ENCODE peak calls at places on chromosomes 7 and 10, in four cellular contexts. V, I, S and A are unnamed samples.

GRCh38 chr7:20114463-20114862 is 102.7 kb downstream of the MACC1 start:
- DNase-seq in V (peak; percentile 16), I (no peak), S (no peak), A (no peak)

GRCh38 chr10:17516376-17516775 is 62.0 kb upstream of the ST8SIA6 start:
- DNase-seq in V (no peak), I (no peak), S (no peak), A (no peak)

GRCh38 chr7:27210441-27211083 is 10.7 kb upstream of the HOXA13 start:
- DNase-seq in V (peak; percentile 58), I (peak; percentile 57), S (peak; percentile 85), A (no peak)

GRCh38 chr7:124031919-124032318 is 948 bp downstream of the TMEM229A start:
- DNase-seq in V (no peak), I (no peak), S (no peak), A (no peak)

GRCh38 chr10:75233444-75234016 is 2.2 kb downstream of the COMTD1 start:
- DNase-seq in V (no peak), I (no peak), S (peak; percentile 88), A (no peak)

GRCh38 chr10:63236113-63236935 is 103.2 kb downstream of the NRBF2 start:
- DNase-seq in V (peak; percentile 20), I (no peak), S (no peak), A (peak; percentile 40)

GRCh38 chr10:12782537-12782936 is 219.0 kb downstream of the CCDC3 start:
- DNase-seq in V (peak; percentile 25), I (peak; percentile 60), S (no peak), A (peak; percentile 59)

GRCh38 chr7:142352543-142352942 is 94.7 kb upstream of the PRSS58 start:
- DNase-seq in V (no peak), I (no peak), S (no peak), A (no peak)

GRCh38 chr10:23331567-23332290 is 12.9 kb downstream of the C10orf67 start:
- DNase-seq in V (no peak), I (no peak), S (no peak), A (no peak)

GRCh38 chr7:17472518-17472917 is 174.1 kb downstream of the AHR start:
- DNase-seq in V (no peak), I (no peak), S (no peak), A (no peak)

GRCh38 chr7:4803397-4804241 is 28.2 kb downstream of the AP5Z1 start:
- DNase-seq in V (no peak), I (no peak), S (no peak), A (peak; percentile 62)

GRCh38 chr10:70448236-70448635 is 6.8 kb upstream of the NODAL start:
- DNase-seq in V (no peak), I (no peak), S (no peak), A (no peak)

GRCh38 chr7:140079121-140079536 is 16.4 kb upstream of the PARP12 start:
- DNase-seq in V (peak; percentile 72), I (peak; percentile 54), S (no peak), A (peak; percentile 44)

GRCh38 chr10:52999258-52999657 is 226.7 kb upstream of the MBL2 start:
- DNase-seq in V (no peak), I (no peak), S (no peak), A (no peak)

GRCh38 chr7:45221266-45221665 is 63.7 kb downstream of the RAMP3 start:
- DNase-seq in V (no peak), I (no peak), S (peak; percentile 25), A (no peak)

GRCh38 chr10:15482168-15482567 is 111.1 kb upstream of the FAM171A1 start:
- DNase-seq in V (no peak), I (no peak), S (no peak), A (no peak)

GRCh38 chr7:120033114-120033513 is 239.9 kb upstream of the KCND2 start:
- DNase-seq in V (no peak), I (no peak), S (no peak), A (no peak)

GRCh38 chr7:139044813-139045794 is 9.3 kb upstream of the ZC3HAV1L start:
- DNase-seq in V (no peak), I (no peak), S (no peak), A (no peak)

GRCh38 chr7:120691915-120692314 is 166.0 kb downstream of the TSPAN12 start:
- DNase-seq in V (no peak), I (no peak), S (no peak), A (no peak)

GRCh38 chr10:74190494-74190893 is 39.5 kb downstream of the ADK start:
- DNase-seq in V (no peak), I (no peak), S (no peak), A (no peak)

GRCh38 chr7:137648166-137648565 is 198.6 kb downstream of the DGKI start:
- DNase-seq in V (no peak), I (no peak), S (no peak), A (no peak)

GRCh38 chr7:137001041-137001440 is 132.6 kb downstream of the CHRM2 start:
- DNase-seq in V (no peak), I (no peak), S (no peak), A (no peak)

GRCh38 chr10:69769395-69769989 is 32.2 kb upstream of the COL13A1 start:
- DNase-seq in V (peak; percentile 84), I (no peak), S (no peak), A (peak; percentile 97)

GRCh38 chr7:101442426-101443070 is 79.9 kb downstream of the COL26A1 start:
- DNase-seq in V (no peak), I (no peak), S (no peak), A (no peak)

GRCh38 chr10:101879456-101880189 is 36.0 kb upstream of the KCNIP2 start:
- DNase-seq in V (no peak), I (no peak), S (no peak), A (peak; percentile 35)

GRCh38 chr10:18594574-18595156 is 56.7 kb downstream of the NSUN6 start:
- DNase-seq in V (no peak), I (no peak), S (no peak), A (no peak)

GRCh38 chr7:127477285-127478039 is 85.0 kb upstream of the ZNF800 start:
- DNase-seq in V (no peak), I (no peak), S (no peak), A (no peak)

GRCh38 chr10:120599202-120599724 is 142.2 kb downstream of the PLPP4 start:
- DNase-seq in V (no peak), I (no peak), S (peak; percentile 48), A (no peak)

GRCh38 chr10:6399879-6400278 is 180.2 kb downstream of the PRKCQ start:
- DNase-seq in V (no peak), I (no peak), S (no peak), A (no peak)

GRCh38 chr7:12685550-12685949 is 1.9 kb upstream of the ARL4A start:
- DNase-seq in V (no peak), I (peak; percentile 25), S (peak; percentile 85), A (no peak)

GRCh38 chr7:28891192-28891872 is 66.8 kb downstream of the TRIL start:
- DNase-seq in V (no peak), I (no peak), S (no peak), A (no peak)

DNA sequence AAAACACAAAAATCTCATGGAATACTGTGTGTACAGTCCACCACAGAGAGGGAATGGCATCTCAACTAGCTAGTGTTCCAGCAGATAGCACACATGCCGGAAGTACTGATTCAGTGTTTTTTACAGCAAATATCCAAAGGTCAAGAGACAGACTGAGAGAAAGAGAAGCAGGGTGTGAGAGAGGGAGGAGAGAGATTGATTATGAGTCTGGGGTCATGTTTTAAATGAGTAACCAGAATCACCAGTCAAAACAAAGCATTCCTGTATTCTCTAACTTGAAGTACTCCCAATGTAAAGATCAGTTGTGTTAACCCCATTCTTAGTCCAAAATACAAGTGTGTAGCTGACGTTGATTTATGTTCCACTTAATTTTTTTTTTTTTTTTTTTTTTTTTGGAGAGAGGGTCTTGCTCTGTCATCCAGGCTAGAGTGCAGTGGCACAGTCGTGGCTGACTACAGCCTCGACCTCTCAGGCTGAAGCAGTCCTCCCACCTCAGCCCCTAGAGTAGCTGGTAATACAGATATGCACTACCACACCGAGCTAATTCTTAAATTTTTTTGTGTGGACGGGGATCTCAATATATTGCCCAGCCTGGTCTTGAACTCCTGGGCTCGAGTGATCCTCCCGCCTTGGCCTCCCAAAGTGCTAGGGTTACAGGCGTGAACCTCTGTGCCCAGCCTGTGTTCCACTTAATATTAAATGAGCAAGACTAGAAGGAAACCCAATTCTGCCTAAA is 114.2 kb downstream of the TAF3 start:
- DNase-seq in V (no peak), I (no peak), S (no peak), A (no peak)
- TF ChIP-seq POLR2A in V (no peak), I (no peak), S (no peak), A (no peak)

GRCh38 chr10:66714741-66715140 is 211.1 kb upstream of the LRRTM3 start:
- DNase-seq in V (no peak), I (no peak), S (no peak), A (no peak)
- TF ChIP-seq POLR2A in V (no peak), I (no peak), S (no peak), A (no peak)

GRCh38 chr7:103317009-103317408 is 19.8 kb downstream of the PMPCB start:
- DNase-seq in V (peak; percentile 21), I (no peak), S (no peak), A (no peak)
- TF ChIP-seq POLR2A in V (no peak), I (no peak), S (no peak), A (no peak)

GRCh38 chr10:4946349-4946717 is 16.9 kb upstream of the AKR1C1 start:
- DNase-seq in V (no peak), I (no peak), S (no peak), A (no peak)

GRCh38 chr10:4944751-4945280 is 18.4 kb upstream of the AKR1C1 start:
- DNase-seq in V (no peak), I (no peak), S (no peak), A (no peak)

GRCh38 chr10:4945706-4946348 is 17.4 kb upstream of the AKR1C1 start:
- DNase-seq in V (no peak), I (no peak), S (no peak), A (no peak)

GRCh38 chr10:4947039-4947634 is 16.1 kb upstream of the AKR1C1 start:
- DNase-seq in V (no peak), I (no peak), S (no peak), A (no peak)

GRCh38 chr10:4947635-4948596 is 15.3 kb upstream of the AKR1C1 start:
- DNase-seq in V (peak; percentile 63), I (peak; percentile 53), S (no peak), A (peak; percentile 24)
- TF ChIP-seq POLR2A in V (no peak), I (no peak), S (no peak), A (no peak)

GRCh38 chr10:3110782-3111625 is 43.7 kb downstream of the PFKP start:
- DNase-seq in V (no peak), I (no peak), S (no peak), A (no peak)
- TF ChIP-seq POLR2A in V (no peak), I (no peak), S (no peak), A (no peak)

DNA sequence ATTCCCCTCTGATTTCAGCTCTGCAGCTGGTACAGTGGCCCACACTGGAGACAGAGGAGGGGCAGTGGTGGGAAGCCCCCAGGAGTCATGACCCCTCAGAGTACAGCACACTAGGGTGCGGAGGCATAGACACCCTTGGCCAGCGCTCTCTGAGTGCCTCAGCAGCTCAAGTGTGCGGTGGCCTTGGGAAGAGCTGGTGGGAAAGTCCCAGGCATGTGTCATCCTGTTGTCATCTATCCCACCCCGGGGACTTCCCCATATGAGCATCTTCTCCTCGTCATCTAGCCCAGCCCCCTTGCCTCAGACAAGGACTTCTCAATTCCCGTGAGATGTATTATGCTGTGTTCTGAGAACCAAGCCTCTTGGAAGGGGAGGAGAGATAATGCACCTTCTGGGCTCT is 15.6 kb upstream of the PPIF start:
- DNase-seq in V (peak; percentile 89), I (no peak), S (no peak), A (peak; percentile 45)
- TF ChIP-seq POLR2A in V (no peak), I (no peak), S (no peak), A (peak; percentile 31)